ENCODE peak calls at places on chromosome 12, in four cellular contexts. Z, D, P and I are unnamed samples.

GRCh38 chr12:66061557-66062279 is 68.8 kb downstream of the LLPH start:
- DNase-seq in Z (no peak), D (no peak), P (no peak), I (no peak)

GRCh38 chr12:119432935-119433334 is 98.4 kb downstream of the CCDC60 start:
- DNase-seq in Z (no peak), D (no peak), P (no peak), I (no peak)

GRCh38 chr12:100827901-100828520 is 33.4 kb downstream of the ANO4 start:
- DNase-seq in Z (peak; percentile 54), D (peak; percentile 10), P (peak; percentile 14), I (no peak)

GRCh38 chr12:91109148-91109564 is 2.1 kb downstream of the LUM start:
- DNase-seq in Z (peak; percentile 80), D (no peak), P (peak; percentile 22), I (peak; percentile 15)

GRCh38 chr12:69821441-69822204 is 3.4 kb upstream of the MYRFL start:
- DNase-seq in Z (peak; percentile 68), D (no peak), P (no peak), I (no peak)

GRCh38 chr12:115017346-115017745 is 333.4 kb upstream of the TBX3 start:
- DNase-seq in Z (no peak), D (no peak), P (no peak), I (no peak)

GRCh38 chr12:124720687-124721500 is 142.8 kb downstream of the SCARB1 start:
- DNase-seq in Z (peak; percentile 60), D (peak; percentile 83), P (no peak), I (no peak)

GRCh38 chr12:60489071-60489470 is 893.2 kb downstream of the SLC16A7 start:
- DNase-seq in Z (peak; percentile 57), D (no peak), P (no peak), I (no peak)

GRCh38 chr12:56487448-56488040 is 417 bp downstream of the GLS2 start:
- DNase-seq in Z (no peak), D (no peak), P (no peak), I (no peak)

GRCh38 chr12:56261503-56262230 is 3.5 kb upstream of the ANKRD52 start:
- DNase-seq in Z (peak; percentile 71), D (no peak), P (no peak), I (no peak)

GRCh38 chr12:78981-79380 is 12.4 kb downstream of the IQSEC3 start:
- DNase-seq in Z (no peak), D (no peak), P (no peak), I (no peak)

GRCh38 chr12:30286345-30286926 is 409.2 kb downstream of the IPO8 start:
- DNase-seq in Z (peak; percentile 42), D (peak; percentile 24), P (no peak), I (no peak)

GRCh38 chr12:52907092-52907810 is 2.4 kb upstream of the KRT8 start:
- DNase-seq in Z (no peak), D (peak; percentile 70), P (peak; percentile 71), I (no peak)

GRCh38 chr12:93019911-93020224 is 90.8 kb upstream of the EEA1 start:
- DNase-seq in Z (no peak), D (no peak), P (no peak), I (no peak)

GRCh38 chr12:46494424-46494823 is 121.9 kb upstream of the SLC38A2 start:
- DNase-seq in Z (peak; percentile 85), D (no peak), P (no peak), I (no peak)

GRCh38 chr12:76859621-76860020 is 19.2 kb downstream of the CSRP2 start:
- DNase-seq in Z (no peak), D (no peak), P (no peak), I (no peak)

GRCh38 chr12:64102339-64102738 is 119.8 kb downstream of the KICS2 start:
- DNase-seq in Z (no peak), D (no peak), P (no peak), I (no peak)

GRCh38 chr12:75452675-75453330 is 27.8 kb upstream of the GLIPR1 start:
- DNase-seq in Z (peak; percentile 64), D (no peak), P (no peak), I (no peak)

DNA sequence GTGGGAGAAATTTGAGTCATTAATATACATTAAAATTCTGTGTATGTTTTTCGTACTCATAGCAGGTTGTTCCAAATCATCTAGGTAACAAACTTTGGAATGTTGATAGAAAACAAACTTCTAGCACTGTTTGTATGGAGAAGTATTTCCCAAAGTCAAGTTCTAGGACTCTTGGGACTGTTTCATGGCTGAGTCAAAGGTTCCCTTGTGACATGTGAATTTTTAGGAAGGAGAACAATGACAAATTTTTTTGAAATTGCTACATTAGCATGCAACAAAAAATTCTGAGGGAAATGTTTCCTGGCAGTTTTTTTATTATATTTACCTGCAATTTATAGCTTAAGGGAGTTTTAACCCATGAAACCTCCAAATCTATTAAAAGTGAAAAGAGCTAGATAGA is 73.8 kb downstream of the RASSF8 start:
- DNase-seq in Z (no peak), D (no peak), P (no peak), I (no peak)
- TF ChIP-seq RCOR1 in Z (no peak), D (no peak), P (no peak), I (no peak)

GRCh38 chr12:113641426-113641825 is 169.8 kb upstream of the LHX5 start:
- DNase-seq in Z (no peak), D (no peak), P (peak; percentile 74), I (no peak)

GRCh38 chr12:113643575-113643974 is 171.9 kb upstream of the LHX5 start:
- DNase-seq in Z (no peak), D (no peak), P (no peak), I (no peak)

GRCh38 chr12:113642216-113642615 is 170.5 kb upstream of the LHX5 start:
- DNase-seq in Z (no peak), D (no peak), P (no peak), I (no peak)

GRCh38 chr12:113640837-113641236 is 169.2 kb upstream of the LHX5 start:
- DNase-seq in Z (no peak), D (no peak), P (no peak), I (no peak)

GRCh38 chr12:113642672-113643071 is 171.0 kb upstream of the LHX5 start:
- DNase-seq in Z (no peak), D (no peak), P (no peak), I (no peak)
- H3K9me3 ChIP-seq in Z (no peaks in the 10 kb centered on the region), D (no peaks in the 10 kb centered on the region), P (no peaks in the 10 kb centered on the region), I (no peaks in the 10 kb centered on the region)

GRCh38 chr12:1779783-1780182 is 40.6 kb upstream of the LRTM2 start:
- DNase-seq in Z (peak; percentile 75), D (no peak), P (no peak), I (no peak)
- TF ChIP-seq MXI1 in Z (no peak), D (no peak), P (no peak), I (no peak)

DNA sequence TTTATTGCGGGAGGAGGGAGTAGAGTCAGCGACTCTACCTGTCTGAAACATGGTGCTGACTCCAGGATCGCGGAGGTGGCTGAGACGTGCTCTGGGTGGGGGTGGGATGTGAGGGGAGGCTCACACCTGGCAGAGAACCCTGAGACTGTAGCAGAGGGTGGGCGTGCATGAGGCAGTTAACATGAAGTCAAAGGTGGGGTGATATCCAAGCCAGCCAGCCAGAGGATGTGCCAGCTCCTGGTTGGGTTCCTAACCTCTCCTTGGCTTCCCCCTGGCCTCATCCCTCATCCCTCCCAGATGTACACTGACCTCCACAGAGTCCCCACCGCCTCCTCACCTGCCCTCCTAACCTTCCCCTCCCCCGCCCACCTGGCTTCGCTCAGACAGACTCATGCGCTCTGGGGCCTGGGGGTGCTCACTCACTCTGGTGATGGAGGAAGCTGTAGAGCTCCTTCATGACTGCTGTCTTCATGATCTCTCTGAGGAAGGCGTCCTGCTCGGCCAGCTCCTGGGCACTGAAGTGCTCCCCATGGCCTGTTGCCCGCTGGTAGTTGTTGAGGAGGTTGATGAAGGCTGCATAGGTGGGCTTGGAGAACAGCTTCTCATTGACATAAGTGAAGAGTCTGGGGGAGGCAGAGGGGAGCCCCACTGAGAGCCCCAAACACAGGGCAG is 9.3 kb downstream of the ENDOU start:
- DNase-seq in Z (no peak), D (no peak), P (no peak), I (no peak)
- TF ChIP-seq RCOR1 in Z (no peak), D (no peak), P (no peak), I (no peak)

DNA sequence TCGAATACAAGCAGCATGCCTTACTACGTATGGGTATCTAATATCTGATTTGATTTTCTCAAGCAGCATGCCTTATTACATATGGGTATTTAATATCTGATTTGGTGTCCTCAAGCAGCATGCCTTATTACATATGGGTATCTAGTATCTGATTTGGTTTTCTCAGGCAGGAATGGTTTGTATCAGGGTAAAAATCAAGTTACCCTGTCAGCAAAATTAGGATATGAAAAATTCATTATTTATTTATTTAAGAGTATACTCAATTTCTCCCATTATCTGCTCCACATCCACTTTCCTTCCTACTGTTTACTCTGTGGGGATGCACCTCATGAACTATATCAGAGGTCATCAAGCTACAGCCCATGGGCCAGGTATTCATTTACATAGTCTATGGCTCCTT is 21.9 kb downstream of the ZNF891 start:
- DNase-seq in Z (no peak), D (no peak), P (no peak), I (no peak)
- H3K9me3 ChIP-seq in Z (peaks cover 79% of the 10 kb centered on the region), D (peaks cover 88% of the 10 kb centered on the region), P (peaks cover 27% of the 10 kb centered on the region), I (peaks cover 46% of the 10 kb centered on the region)

DNA sequence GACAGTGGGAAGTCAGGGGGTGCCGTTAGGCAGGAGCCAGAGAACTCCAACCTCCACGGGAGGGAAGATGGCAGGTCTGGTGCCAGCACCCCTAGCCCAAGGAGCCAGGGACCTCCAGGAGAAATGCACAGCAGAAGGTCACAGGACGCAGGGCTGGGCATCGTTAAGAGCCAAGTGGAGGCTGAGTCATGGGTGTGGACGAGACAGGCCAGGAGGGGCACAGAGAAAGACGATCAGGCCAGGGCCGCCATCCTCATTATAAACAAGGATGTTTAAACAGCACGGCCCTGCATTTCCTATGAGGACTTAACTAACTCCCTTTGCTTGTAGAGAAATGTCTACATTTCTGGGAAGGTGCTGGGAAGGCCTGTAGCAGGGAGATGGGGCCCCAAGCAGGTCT is 77.9 kb upstream of the FZD10 start:
- DNase-seq in Z (no peak), D (no peak), P (no peak), I (no peak)
- TF ChIP-seq MXI1 in Z (no peak), D (no peak), P (no peak), I (no peak)

GRCh38 chr12:8989425-8989824 is at the start of gene KLRG1:
- DNase-seq in Z (no peak), D (no peak), P (no peak), I (no peak)
- TF ChIP-seq RCOR1 in Z (no peak), D (no peak), P (no peak), I (no peak)